ENCODE peak calls at places on chromosomes 2 and 18, in seven cellular contexts. J is stimulated activated naive CD4-positive, alpha-beta T cell; R is activated CD4-positive, alpha-beta T cell treated with anti-CD3 and anti-CD28 coated beads, Interleukin-2, amount 50 U/mL, for 1 hour; H is putamen; S is NCI-H460; V is activated B cell treated with CpG ODN at 0.5 μM for 24 hours; W is endothelial cell. K is an unnamed sample.

GRCh38 chr2:109270758-109271305 is 141.8 kb downstream of the SH3RF3 start:
- DNase-seq in J (no peak), R (no peak), H (no peak), S (no peak), V (no peak), W (no peak), K (no peak)

GRCh38 chr18:50806208-50806616 is 13.6 kb downstream of the MRO start:
- DNase-seq in J (no peak), R (no peak), H (no peak), S (no peak), V (no peak), W (no peak), K (no peak)

GRCh38 chr2:16373341-16373740 is 292.3 kb downstream of the CYRIA start:
- DNase-seq in J (no peak), R (no peak), H (no peak), S (no peak), V (no peak), W (no peak), K (no peak)

GRCh38 chr2:109182426-109182825 is 53.4 kb downstream of the SH3RF3 start:
- DNase-seq in J (no peak), R (no peak), H (no peak), S (no peak), V (no peak), W (no peak), K (no peak)

GRCh38 chr2:8229546-8229986 is 452.3 kb upstream of the ID2 start:
- DNase-seq in J (peak), R (no peak), H (no peak), S (peak), V (no peak), W (no peak), K (peak)

GRCh38 chr2:64359892-64360657 is 93.9 kb upstream of the LGALSL start:
- DNase-seq in J (no peak), R (no peak), H (no peak), S (peak), V (no peak), W (no peak), K (no peak)

GRCh38 chr2:39093208-39093898 is 27.5 kb downstream of the SOS1 start:
- DNase-seq in J (no peak), R (no peak), H (no peak), S (no peak), V (no peak), W (no peak), K (no peak)

GRCh38 chr2:199462167-199462976 is 4.6 kb upstream of the SATB2 start:
- DNase-seq in J (no peak), R (no peak), H (no peak), S (no peak), V (no peak), W (peak), K (no peak)

K was measured in T-cell.